ENCODE peak calls at places on chromosome 18, in six cellular contexts. M is heart right ventricle; W is stimulated activated CD8-positive, alpha-beta memory T cell treated with anti-CD3 and anti-CD28 coated beads, Interleukin-12 subunit alpha, Interleukin-12 subunit beta, amount 100 ng/mL, for 4 hours; G is NCI-H345; H is NCI-H748 treated with DMSO at 0.1 percent for 48 hours; X is mammary epithelial cell. Y is an unnamed sample.

GRCh38 chr18:3892141-3892540 is 442.2 kb downstream of the TGIF1 start:
- DNase-seq in M (no peak), W (no peak), G (no peak), H (no peak), X (no peak), Y (no peak)

GRCh38 chr18:27996792-27997191 is 180.1 kb downstream of the CDH2 start:
- DNase-seq in M (no peak), W (no peak), G (no peak), H (no peak), X (peak; percentile 52), Y (no peak)

GRCh38 chr18:29147944-29148343 is 971.0 kb upstream of the CDH2 start:
- DNase-seq in M (no peak), W (no peak), G (no peak), H (no peak), X (peak; percentile 34), Y (no peak)

GRCh38 chr18:38115201-38115600 is 549.6 kb upstream of the CELF4 start:
- DNase-seq in M (no peak), W (no peak), G (no peak), H (no peak), X (no peak), Y (no peak)

GRCh38 chr18:75213610-75214009 is 3.0 kb downstream of the TSHZ1 start:
- DNase-seq in M (no peak), W (no peak), G (peak; percentile 13), H (peak; percentile 67), X (no peak), Y (no peak)

GRCh38 chr18:5295231-5295920 is at the start of gene ZBTB14:
- DNase-seq in M (peak; percentile 73), W (peak; percentile 60), G (peak; percentile 75), H (no peak), X (peak; percentile 35), Y (peak; percentile 90)

GRCh38 chr18:12455511-12455910 is 47.8 kb downstream of the PRELID3A start:
- DNase-seq in M (no peak), W (no peak), G (no peak), H (no peak), X (no peak), Y (no peak)

GRCh38 chr18:5440297-5440696 is 103.5 kb downstream of the EPB41L3 start:
- DNase-seq in M (no peak), W (no peak), G (no peak), H (no peak), X (no peak), Y (no peak)

GRCh38 chr18:78459646-78460045 is 520.0 kb upstream of the SALL3 start:
- DNase-seq in M (no peak), W (no peak), G (no peak), H (no peak), X (no peak), Y (no peak)

Y was measured in left lung.